ENCODE peak calls at places on chromosomes 13 and 19, in seven cellular contexts. D is stimulated activated CD8-positive, alpha-beta memory T cell treated with anti-CD3 and anti-CD28 coated beads, Interleukin-15, amount 100 ng/mL, for 4 hours; Q is NCI-H2107; K is hypothalamus; U is transverse colon; L is stimulated activated CD4-positive, alpha-beta T cell treated with anti-CD3 and anti-CD28 coated beads, Interleukin-15, amount 100 ng/mL, for 48 hours; F is NCI-H1105 treated with DMSO at 0.1 percent for 48 hours. Z is an unnamed sample.

GRCh38 chr13:91375119-91375729 is 23.2 kb upstream of the GPC5 start:
- DNase-seq in D (no peak), Q (no peak), K (no peak), U (no peak), L (no peak), F (no peak), Z (no peak)

GRCh38 chr19:13887039-13887438 is 10.1 kb downstream of the NANOS3 start:
- DNase-seq in D (no peak), Q (no peak), K (no peak), U (peak), L (no peak), F (no peak), Z (no peak)

GRCh38 chr19:16342002-16342715 is 17.5 kb downstream of the KLF2 start:
- DNase-seq in D (no peak), Q (peak), K (peak), U (peak), L (peak), F (no peak), Z (no peak)

GRCh38 chr13:47564041-47564440 is 437.0 kb downstream of the SUCLA2 start:
- DNase-seq in D (no peak), Q (no peak), K (no peak), U (no peak), L (no peak), F (no peak), Z (no peak)

GRCh38 chr19:19192910-19193423 is 909 bp downstream of the RFXANK start:
- DNase-seq in D (no peak), Q (no peak), K (no peak), U (no peak), L (no peak), F (peak), Z (no peak)

GRCh38 chr19:12526542-12526941 is 24.7 kb downstream of the ZNF564 start:
- DNase-seq in D (no peak), Q (no peak), K (no peak), U (no peak), L (no peak), F (no peak), Z (no peak)

GRCh38 chr19:49887037-49887652 is 9.5 kb downstream of the IL4I1 start:
- DNase-seq in D (no peak), Q (no peak), K (no peak), U (no peak), L (no peak), F (no peak), Z (no peak)

GRCh38 chr19:4430760-4431159 is 26.8 kb downstream of the UBXN6 start:
- DNase-seq in D (no peak), Q (no peak), K (peak), U (no peak), L (no peak), F (no peak), Z (no peak)

GRCh38 chr13:51822106-51822840 is 18.3 kb upstream of the DHRS12 start:
- DNase-seq in D (no peak), Q (no peak), K (no peak), U (no peak), L (no peak), F (no peak), Z (no peak)

GRCh38 chr19:1856698-1857603 is 6.4 kb downstream of the KLF16 start:
- DNase-seq in D (peak), Q (no peak), K (no peak), U (peak), L (peak), F (no peak), Z (peak)

GRCh38 chr19:56836059-56836458 is 4.5 kb downstream of the PEG3 start:
- DNase-seq in D (no peak), Q (no peak), K (no peak), U (no peak), L (no peak), F (no peak), Z (no peak)

GRCh38 chr13:79435549-79435948 is 29.5 kb upstream of the RBM26 start:
- DNase-seq in D (no peak), Q (no peak), K (no peak), U (no peak), L (no peak), F (no peak), Z (no peak)

GRCh38 chr19:16202320-16203255 is 4.9 kb downstream of the AP1M1 start:
- DNase-seq in D (no peak), Q (no peak), K (no peak), U (no peak), L (no peak), F (no peak), Z (no peak)

GRCh38 chr13:92745233-92745632 is 481.4 kb upstream of the GPC6 start:
- DNase-seq in D (no peak), Q (no peak), K (no peak), U (no peak), L (no peak), F (no peak), Z (no peak)

GRCh38 chr13:75454497-75454896 is 27.5 kb downstream of the TBC1D4 start:
- DNase-seq in D (no peak), Q (no peak), K (no peak), U (no peak), L (no peak), F (no peak), Z (no peak)

GRCh38 chr13:95874286-95874685 is 178.9 kb downstream of the UGGT2 start:
- DNase-seq in D (no peak), Q (no peak), K (no peak), U (no peak), L (no peak), F (no peak), Z (no peak)

GRCh38 chr19:48113190-48113917 is 2.7 kb upstream of the PLA2G4C start:
- DNase-seq in D (no peak), Q (no peak), K (no peak), U (no peak), L (no peak), F (no peak), Z (no peak)

GRCh38 chr13:80274643-80275042 is 66.3 kb downstream of the SPRY2 start:
- DNase-seq in D (no peak), Q (no peak), K (no peak), U (no peak), L (no peak), F (no peak), Z (no peak)

GRCh38 chr13:84446972-84447700 is 564.9 kb upstream of the SLITRK1 start:
- DNase-seq in D (no peak), Q (peak), K (no peak), U (no peak), L (no peak), F (no peak), Z (no peak)

GRCh38 chr19:4914736-4915501 is 5.6 kb downstream of the UHRF1 start:
- DNase-seq in D (peak), Q (no peak), K (no peak), U (peak), L (peak), F (no peak), Z (no peak)

GRCh38 chr13:86572115-86572514 is 772.9 kb upstream of the SLITRK6 start:
- DNase-seq in D (no peak), Q (no peak), K (no peak), U (no peak), L (no peak), F (no peak), Z (no peak)

GRCh38 chr19:7888145-7888825 is at the start of gene LRRC8E:
- DNase-seq in D (no peak), Q (no peak), K (no peak), U (peak), L (peak), F (no peak), Z (no peak)

GRCh38 chr13:111281751-111282311 is 38.6 kb upstream of the TEX29 start:
- DNase-seq in D (no peak), Q (no peak), K (no peak), U (no peak), L (no peak), F (no peak), Z (no peak)

GRCh38 chr13:39415403-39415802 is 187.6 kb downstream of the LHFPL6 start:
- DNase-seq in D (no peak), Q (no peak), K (no peak), U (no peak), L (no peak), F (peak), Z (no peak)

GRCh38 chr19:10006335-10006708 is 4.0 kb downstream of the COL5A3 start:
- DNase-seq in D (no peak), Q (no peak), K (no peak), U (peak), L (no peak), F (no peak), Z (no peak)

GRCh38 chr19:17555929-17556813 is 722 bp downstream of the COLGALT1 start:
- DNase-seq in D (no peak), Q (no peak), K (peak), U (peak), L (no peak), F (peak), Z (no peak)

GRCh38 chr13:104253063-104253680 is 1187.0 kb upstream of the SLC10A2 start:
- DNase-seq in D (no peak), Q (no peak), K (no peak), U (no peak), L (no peak), F (peak), Z (no peak)

GRCh38 chr13:114101831-114102520 is 30.4 kb downstream of the RASA3 start:
- DNase-seq in D (no peak), Q (no peak), K (no peak), U (peak), L (no peak), F (no peak), Z (no peak)

GRCh38 chr13:111385182-111385857 is 64.9 kb downstream of the TEX29 start:
- DNase-seq in D (no peak), Q (no peak), K (no peak), U (no peak), L (no peak), F (peak), Z (no peak)

GRCh38 chr19:6739390-6739883 is at the start of gene TRIP10:
- DNase-seq in D (peak), Q (no peak), K (peak), U (peak), L (peak), F (peak), Z (peak)

GRCh38 chr13:97435297-97435682 is 1.3 kb downstream of the RAP2A start:
- DNase-seq in D (no peak), Q (no peak), K (no peak), U (no peak), L (no peak), F (no peak), Z (no peak)

GRCh38 chr19:32208060-32208459 is 137.3 kb upstream of the ZNF507 start:
- DNase-seq in D (no peak), Q (no peak), K (no peak), U (no peak), L (no peak), F (no peak), Z (no peak)

GRCh38 chr19:13987101-13987890 is 18.8 kb downstream of the RFX1 start:
- DNase-seq in D (no peak), Q (no peak), K (peak), U (no peak), L (no peak), F (no peak), Z (no peak)

GRCh38 chr19:31139871-31140505 is 209.2 kb downstream of the TSHZ3 start:
- DNase-seq in D (no peak), Q (no peak), K (no peak), U (no peak), L (no peak), F (no peak), Z (no peak)

GRCh38 chr13:75798353-75799245 is 162.5 kb downstream of the LMO7 start:
- DNase-seq in D (no peak), Q (no peak), K (no peak), U (no peak), L (no peak), F (no peak), Z (no peak)

GRCh38 chr19:16419671-16420394 is 51.9 kb downstream of the EPS15L1 start:
- DNase-seq in D (no peak), Q (no peak), K (no peak), U (no peak), L (no peak), F (no peak), Z (no peak)